ENCODE peak calls at places on chromosomes 6 and 20, in eight cellular contexts. E is anterior cingulate cortex, H is NCI-H345, S is iPS DF 19.7, T is HEK293T, Q is endothelial cell, P is nephron progenitor cell, D is MCF 10A. X is an unnamed sample.

GRCh38 chr20:3794701-3795420 is 1.2 kb upstream of the CDC25B start:
- DNase-seq in E (no peak), H (no peak), S (no peak), T (no peak), Q (no peak), P (no peak), D (no peak), X (no peak)

GRCh38 chr6:91291071-91291470 is 704.2 kb upstream of the MAP3K7 start:
- DNase-seq in E (no peak), H (no peak), S (no peak), T (no peak), Q (no peak), P (no peak), D (peak; percentile 11), X (no peak)

GRCh38 chr20:5067877-5068276 is 51.9 kb downstream of the PCNA start:
- DNase-seq in E (no peak), H (no peak), S (no peak), T (no peak), Q (no peak), P (no peak), D (peak; percentile 60), X (no peak)

GRCh38 chr20:62009869-62010445 is 55.7 kb downstream of the TAF4 start:
- DNase-seq in E (no peak), H (no peak), S (no peak), T (no peak), Q (no peak), P (no peak), D (no peak), X (no peak)

GRCh38 chr20:41405436-41405835 is 38.8 kb upstream of the EMILIN3 start:
- DNase-seq in E (no peak), H (no peak), S (no peak), T (no peak), Q (no peak), P (no peak), D (no peak), X (no peak)

GRCh38 chr6:159042003-159042823 is 2.6 kb downstream of the TAGAP start:
- DNase-seq in E (peak; percentile 22), H (peak; percentile 80), S (peak; percentile 80), T (peak; percentile 83), Q (peak; percentile 63), P (peak; percentile 67), D (peak; percentile 85), X (peak; percentile 75)

GRCh38 chr6:35895560-35895959 is 25.3 kb downstream of the SRPK1 start:
- DNase-seq in E (no peak), H (no peak), S (no peak), T (no peak), Q (no peak), P (no peak), D (no peak), X (no peak)

GRCh38 chr6:167140589-167141474 is 16.9 kb downstream of the GPR31 start:
- DNase-seq in E (no peak), H (no peak), S (no peak), T (no peak), Q (no peak), P (no peak), D (no peak), X (no peak)

GRCh38 chr6:142756215-142756630 is 188.8 kb downstream of the HIVEP2 start:
- DNase-seq in E (no peak), H (no peak), S (no peak), T (no peak), Q (no peak), P (no peak), D (peak; percentile 23), X (no peak)

GRCh38 chr20:8036771-8037170 is 17.2 kb upstream of the TMX4 start:
- DNase-seq in E (no peak), H (no peak), S (no peak), T (no peak), Q (no peak), P (no peak), D (no peak), X (no peak)

GRCh38 chr20:41466836-41467619 is 100.4 kb upstream of the EMILIN3 start:
- DNase-seq in E (no peak), H (no peak), S (no peak), T (no peak), Q (no peak), P (no peak), D (no peak), X (no peak)